ENCODE peak calls at places on chromosomes 11 and 22, in seven cellular contexts. W, G, N, R, L, T and I are unnamed samples.

GRCh38 chr11:2884424-2884815 is 1.2 kb downstream of the CDKN1C start:
- DNase-seq in W (no peak), G (no peak), N (no peak), R (peak; percentile 30), L (peak; percentile 79), T (no peak), I (peak; percentile 57)

GRCh38 chr22:44765571-44766285 is 13.4 kb downstream of the ARHGAP8 start:
- DNase-seq in W (no peak), G (no peak), N (no peak), R (no peak), L (no peak), T (no peak), I (peak; percentile 10)

GRCh38 chr11:100329352-100329751 is 357.7 kb upstream of the ARHGAP42 start:
- DNase-seq in W (no peak), G (no peak), N (no peak), R (no peak), L (no peak), T (no peak), I (no peak)

GRCh38 chr11:46386674-46387073 is 4.9 kb downstream of the CHRM4 start:
- DNase-seq in W (no peak), G (no peak), N (no peak), R (peak; percentile 75), L (no peak), T (no peak), I (peak; percentile 45)

GRCh38 chr11:35322321-35322979 is 96.9 kb downstream of the SLC1A2 start:
- DNase-seq in W (no peak), G (no peak), N (no peak), R (no peak), L (no peak), T (no peak), I (no peak)

GRCh38 chr22:44261861-44262595 is 50.7 kb downstream of the SHISAL1 start:
- DNase-seq in W (no peak), G (no peak), N (no peak), R (no peak), L (no peak), T (no peak), I (no peak)

GRCh38 chr22:50577987-50578775 is at the start of gene CPT1B:
- DNase-seq in W (no peak), G (peak; percentile 48), N (no peak), R (peak; percentile 70), L (no peak), T (no peak), I (no peak)

GRCh38 chr11:534592-535518 is 521 bp downstream of the HRAS start:
- DNase-seq in W (peak; percentile 38), G (peak; percentile 44), N (peak; percentile 54), R (peak; percentile 66), L (peak; percentile 38), T (peak; percentile 31), I (peak; percentile 44)

GRCh38 chr11:114088216-114088615 is 28.7 kb downstream of the ZBTB16 start:
- DNase-seq in W (no peak), G (no peak), N (no peak), R (no peak), L (no peak), T (no peak), I (no peak)

GRCh38 chr22:36510966-36511881 is 4.4 kb upstream of the FOXRED2 start:
- DNase-seq in W (peak; percentile 37), G (peak; percentile 82), N (peak; percentile 59), R (peak; percentile 68), L (peak; percentile 74), T (no peak), I (peak; percentile 67)

GRCh38 chr11:108496643-108497256 is 1.4 kb downstream of the POGLUT3 start:
- DNase-seq in W (no peak), G (no peak), N (no peak), R (peak; percentile 55), L (no peak), T (no peak), I (no peak)

GRCh38 chr11:46295996-46296519 is 18.6 kb downstream of the CREB3L1 start:
- DNase-seq in W (no peak), G (no peak), N (no peak), R (peak; percentile 46), L (no peak), T (no peak), I (no peak)

GRCh38 chr22:32987081-32987631 is 71.0 kb downstream of the SYN3 start:
- DNase-seq in W (no peak), G (peak; percentile 77), N (no peak), R (peak; percentile 37), L (peak; percentile 90), T (no peak), I (peak; percentile 87)

GRCh38 chr22:39149915-39150847 is 2.3 kb downstream of the CBX7 start:
- DNase-seq in W (no peak), G (peak; percentile 50), N (no peak), R (no peak), L (peak; percentile 40), T (no peak), I (no peak)

GRCh38 chr11:121352301-121352891 is 59.8 kb downstream of the SC5D start:
- DNase-seq in W (no peak), G (no peak), N (no peak), R (no peak), L (no peak), T (no peak), I (no peak)

GRCh38 chr11:70913715-70914231 is 338.6 kb downstream of the SHANK2 start:
- DNase-seq in W (no peak), G (peak; percentile 74), N (no peak), R (no peak), L (peak; percentile 78), T (no peak), I (no peak)

GRCh38 chr11:123219066-123219697 is 24.1 kb upstream of the CLMP start:
- DNase-seq in W (no peak), G (no peak), N (no peak), R (peak; percentile 76), L (no peak), T (no peak), I (no peak)

GRCh38 chr11:14702760-14703159 is 59.2 kb downstream of the PDE3B start:
- DNase-seq in W (no peak), G (no peak), N (no peak), R (no peak), L (no peak), T (no peak), I (no peak)

GRCh38 chr11:14703731-14704130 is 60.1 kb downstream of the PDE3B start:
- DNase-seq in W (no peak), G (peak; percentile 32), N (no peak), R (no peak), L (no peak), T (no peak), I (no peak)

GRCh38 chr11:14698771-14699170 is 55.2 kb downstream of the PDE3B start:
- DNase-seq in W (no peak), G (peak; percentile 3), N (no peak), R (no peak), L (no peak), T (no peak), I (no peak)

GRCh38 chr11:14700593-14700992 is 57.0 kb downstream of the PDE3B start:
- DNase-seq in W (no peak), G (no peak), N (no peak), R (no peak), L (no peak), T (no peak), I (no peak)
- H3K4me3 ChIP-seq in W (no peak overlapping the region), G (no peak overlapping the region), N (no peak overlapping the region), R (no peak overlapping the region), L (no peak overlapping the region), T (no peak overlapping the region), I (no peak overlapping the region)

GRCh38 chr11:118604566-118604965 is 2.8 kb upstream of the PHLDB1 start:
- DNase-seq in W (no peak), G (no peak), N (no peak), R (no peak), L (no peak), T (no peak), I (no peak)
- H3K27ac ChIP-seq in W (no peak overlapping the region), G (no peak overlapping the region), N (no peak overlapping the region), R (peak overlapping the region; percentile 95), L (no peak overlapping the region), T (peak overlapping the region; percentile 9), I (no peak overlapping the region)

GRCh38 chr11:73340164-73340563 is 32.1 kb downstream of the ARHGEF17 start:
- DNase-seq in W (no peak), G (no peak), N (no peak), R (peak; percentile 37), L (no peak), T (no peak), I (no peak)

GRCh38 chr11:73344191-73344607 is 32.0 kb upstream of the RELT start:
- DNase-seq in W (no peak), G (no peak), N (no peak), R (no peak), L (no peak), T (no peak), I (peak; percentile 87)

GRCh38 chr11:73343076-73343833 is 32.9 kb upstream of the RELT start:
- DNase-seq in W (no peak), G (peak; percentile 63), N (no peak), R (no peak), L (no peak), T (no peak), I (no peak)

GRCh38 chr11:73345481-73346147 is 30.6 kb upstream of the RELT start:
- DNase-seq in W (no peak), G (no peak), N (no peak), R (no peak), L (no peak), T (no peak), I (no peak)

DNA sequence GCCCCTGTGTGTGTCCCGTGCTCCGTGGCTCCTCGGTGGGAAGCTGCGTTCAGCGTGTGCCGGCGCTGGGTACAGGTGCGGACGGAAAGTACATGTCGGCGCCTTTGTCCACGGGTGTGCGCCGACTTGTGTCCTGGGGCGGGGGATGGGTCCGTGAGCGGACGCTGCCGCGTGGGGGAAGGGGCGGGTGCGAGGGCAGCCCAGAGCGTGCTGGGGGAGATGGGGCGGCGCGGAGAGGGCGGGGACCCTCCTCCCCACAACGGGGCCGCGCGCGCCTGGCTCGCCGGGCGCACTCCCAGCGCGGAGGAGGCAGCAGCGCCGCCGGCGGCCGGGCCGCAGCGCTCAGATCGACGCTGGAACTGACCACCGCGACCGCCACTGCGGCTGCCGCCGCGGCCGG is 33.6 kb upstream of the RELT start:
- DNase-seq in W (no peak), G (peak; percentile 67), N (no peak), R (peak; percentile 44), L (peak; percentile 86), T (no peak), I (no peak)
- H3K4me3 ChIP-seq in W (no peak overlapping the region), G (peak overlapping the region; percentile 61), N (no peak overlapping the region), R (peak overlapping the region; percentile 22), L (peak overlapping the region; percentile 55), T (no peak overlapping the region), I (no peak overlapping the region)

DNA sequence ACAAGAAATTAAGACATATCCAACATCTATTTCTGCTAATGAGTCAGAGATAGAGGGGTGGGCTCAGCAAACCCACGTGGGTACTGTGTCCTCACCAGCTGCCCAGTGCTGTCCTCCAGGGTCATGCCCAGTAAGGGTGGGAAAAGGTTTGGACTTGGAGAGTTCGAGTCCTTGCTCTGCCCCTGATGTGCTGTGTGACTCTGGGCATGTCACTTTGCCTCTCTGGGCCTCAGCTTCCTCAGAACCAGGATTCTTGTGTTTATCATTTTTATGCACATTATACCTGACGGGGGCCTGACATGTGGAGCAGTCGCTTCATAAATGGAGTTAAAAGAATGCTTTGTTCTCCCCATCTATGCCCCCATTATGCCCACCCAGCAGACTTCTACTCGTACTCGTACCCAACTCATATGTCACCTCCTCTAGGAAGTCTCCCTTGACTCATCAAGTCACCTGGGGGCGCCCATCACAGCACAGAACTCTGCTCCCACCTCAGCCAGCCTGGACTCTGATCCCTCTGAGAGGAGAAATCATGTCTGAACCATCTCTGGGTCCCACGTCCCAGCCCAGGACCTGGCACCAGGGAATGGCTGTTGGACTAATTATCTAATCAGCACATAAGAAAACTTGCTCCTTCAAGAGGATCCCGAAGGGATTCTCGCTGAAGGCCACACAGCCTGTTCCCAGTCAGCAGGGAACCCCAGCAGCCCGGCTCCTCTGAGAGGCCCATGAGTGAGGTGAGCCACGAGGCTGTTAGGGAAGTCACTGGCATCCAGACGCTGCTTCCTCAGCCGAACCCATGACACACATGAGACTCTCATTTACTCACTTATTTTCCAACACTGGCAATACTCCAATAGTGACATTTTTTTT is 38.7 kb upstream of the TSKU start:
- DNase-seq in W (no peak), G (no peak), N (no peak), R (peak; percentile 83), L (no peak), T (no peak), I (peak; percentile 62)
- H3K27ac ChIP-seq in W (no peak overlapping the region), G (no peak overlapping the region), N (no peak overlapping the region), R (no peak overlapping the region), L (no peak overlapping the region), T (no peak overlapping the region), I (no peak overlapping the region)